ENCODE peak calls at places on chromosomes 1 and 21, in nine cellular contexts. Z is heart left ventricle, E is uterus, J is ovary, C is psoas muscle, D is fibroblast of mammary gland, Q is HepG2, K is omental fat pad, X is HL-60. M is an unnamed sample.

GRCh38 chr1:21436488-21437340 is 3.2 kb upstream of the NBPF3 start:
- DNase-seq in J (no peak), E (no peak), D (peak), X (no peak), Q (no peak), K (no peak), C (no peak), Z (no peak), M (no peak)

GRCh38 chr1:39102537-39103320 is 76.6 kb downstream of the NDUFS5 start:
- DNase-seq in K (no peak), Z (no peak), E (no peak), C (no peak), Q (peak), X (no peak), D (peak), J (no peak), M (no peak)

GRCh38 chr1:223815865-223816264 is 29.9 kb downstream of the TP53BP2 start:
- DNase-seq in D (peak), K (no peak), J (no peak), C (no peak), Z (no peak), X (no peak), E (no peak), Q (no peak), M (no peak)

GRCh38 chr1:110463695-110464094 is 12.7 kb downstream of the PROK1 start:
- DNase-seq in J (no peak), Q (no peak), K (no peak), D (peak), Z (no peak), C (no peak), E (no peak), X (no peak), M (no peak)

GRCh38 chr1:173392895-173393654 is 84.1 kb upstream of the PRDX6 start:
- DNase-seq in E (no peak), K (no peak), D (peak), C (no peak), X (no peak), J (no peak), Z (no peak), Q (no peak), M (no peak)

GRCh38 chr1:232911027-232911599 is 39.3 kb upstream of the NTPCR start:
- DNase-seq in C (no peak), K (no peak), E (no peak), X (no peak), D (no peak), J (no peak), Q (no peak), Z (no peak), M (no peak)

GRCh38 chr1:31095298-31095981 is 29.9 kb upstream of the PUM1 start:
- DNase-seq in C (no peak), E (no peak), X (no peak), Z (no peak), K (no peak), Q (no peak), D (peak), J (no peak), M (no peak)

GRCh38 chr1:28595412-28596191 is 3.5 kb downstream of the RAB42 start:
- DNase-seq in X (no peak), Q (no peak), C (no peak), Z (no peak), K (no peak), D (no peak), E (no peak), J (no peak), M (no peak)

GRCh38 chr21:37862536-37862935 is 53.7 kb downstream of the KCNJ6 start:
- DNase-seq in K (no peak), J (no peak), E (no peak), C (no peak), Z (no peak), X (peak), D (no peak), Q (no peak), M (no peak)

GRCh38 chr1:64493864-64494263 is 23.9 kb downstream of the CACHD1 start:
- DNase-seq in Q (no peak), K (no peak), Z (no peak), J (no peak), C (no peak), X (no peak), D (no peak), E (no peak), M (no peak)

GRCh38 chr1:110674337-110675059 is at the start of gene KCNA3:
- DNase-seq in Z (peak), X (no peak), Q (no peak), J (peak), D (no peak), K (no peak), C (peak), E (peak), M (peak)

GRCh38 chr1:168443356-168443755 is 100.4 kb downstream of the XCL2 start:
- DNase-seq in Q (no peak), Z (no peak), K (no peak), E (no peak), X (no peak), D (no peak), J (no peak), C (no peak), M (no peak)

GRCh38 chr1:24641646-24642151 is 1.4 kb upstream of the SRRM1 start:
- DNase-seq in Q (no peak), D (peak), C (peak), J (peak), E (peak), X (peak), K (no peak), Z (peak), M (no peak)

GRCh38 chr1:201819346-201819745 is 9.6 kb upstream of the IPO9 start:
- DNase-seq in D (peak), K (no peak), J (no peak), Z (no peak), Q (no peak), X (no peak), C (no peak), E (no peak), M (no peak)

GRCh38 chr1:32724678-32725594 is 22.4 kb upstream of the SYNC start:
- DNase-seq in E (peak), D (peak), K (no peak), Z (peak), X (peak), Q (no peak), J (peak), C (peak), M (no peak)

GRCh38 chr1:39204441-39205081 is at the start of gene MACF1:
- DNase-seq in Z (peak), J (peak), E (peak), K (no peak), C (peak), D (peak), X (peak), Q (no peak), M (no peak)

GRCh38 chr1:227753999-227754764 is 18.9 kb downstream of the SNAP47 start:
- DNase-seq in Z (peak), Q (no peak), J (no peak), D (peak), E (no peak), K (no peak), X (no peak), C (peak), M (no peak)

GRCh38 chr1:1511533-1512285 is at the start of gene ATAD3A:
- DNase-seq in Z (peak), Q (peak), J (peak), D (peak), C (peak), E (peak), K (peak), X (peak), M (peak)

GRCh38 chr1:1507305-1507704 is 4.7 kb upstream of the ATAD3A start:
- DNase-seq in C (no peak), K (no peak), Q (no peak), D (no peak), J (no peak), Z (no peak), X (no peak), E (no peak), M (no peak)

DNA sequence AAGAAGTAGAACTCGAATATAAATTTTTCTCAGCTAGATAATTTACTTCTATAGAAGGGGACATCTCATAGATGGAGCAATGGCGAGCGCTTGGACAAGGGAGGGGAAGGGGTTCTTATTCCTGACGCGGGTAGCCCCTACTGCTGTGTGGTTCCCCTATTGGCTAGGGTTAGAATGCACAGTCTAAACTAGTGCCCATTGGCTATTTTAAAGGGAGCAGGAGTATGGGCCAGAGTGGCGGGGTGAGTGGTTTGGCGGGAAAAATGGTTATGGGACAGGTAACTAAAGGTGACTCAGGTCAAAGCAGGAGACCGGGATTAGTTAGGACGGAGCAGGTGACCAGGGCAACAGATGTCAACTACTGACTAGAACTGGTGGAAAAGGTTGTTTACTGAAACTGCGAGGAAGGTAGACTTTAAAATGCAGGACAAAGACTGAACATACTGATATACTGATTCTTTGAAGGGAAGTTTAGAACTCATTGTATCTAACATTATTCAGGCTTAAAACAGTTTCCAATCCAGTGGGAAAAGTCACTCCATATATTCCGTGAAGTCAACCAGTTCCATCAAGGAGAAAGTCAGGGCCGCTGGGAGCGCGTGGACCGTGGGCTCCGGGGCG is 940 bp upstream of the ATAD3A start:
- DNase-seq in K (no peak), C (no peak), X (no peak), Z (no peak), Q (peak), J (no peak), D (peak), E (no peak), M (no peak)
- TF ChIP-seq CTCF in K (no peak), C (no peak), X (no peak), Z (no peak), Q (no peak), J (no peak), D (no peak), E (no peak), M (no peak)

GRCh38 chr21:44377201-44377921 is 23.9 kb downstream of the TRPM2 start:
- DNase-seq in Q (no peak), X (no peak), C (no peak), K (no peak), Z (no peak), E (no peak), D (no peak), J (no peak), M (no peak)
- TF ChIP-seq CTCF in Q (peak), X (no peak), C (no peak), K (no peak), Z (no peak), E (no peak), D (no peak), J (no peak), M (no peak)

DNA sequence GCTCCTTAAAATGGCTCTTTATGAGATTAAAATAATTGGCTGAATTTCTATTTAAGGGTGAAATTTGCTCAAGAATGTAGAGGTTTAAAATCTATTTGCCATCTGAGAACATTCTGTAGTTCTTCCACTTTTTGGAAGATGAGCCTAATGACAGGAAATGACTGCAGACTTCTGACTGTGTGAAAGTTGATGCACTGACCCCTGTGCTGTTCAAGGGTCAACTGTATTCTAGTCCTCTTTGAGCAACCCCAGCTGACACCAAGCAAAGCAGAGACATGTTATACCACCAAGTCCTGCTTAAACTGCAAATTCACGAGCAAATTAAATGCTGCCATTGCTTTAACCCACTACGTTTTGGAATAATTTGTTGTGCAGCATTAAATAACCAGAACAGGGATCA is 26.6 kb downstream of the DDAH1 start:
- DNase-seq in Z (no peak), D (peak), E (no peak), J (no peak), Q (peak), X (no peak), C (no peak), K (no peak), M (no peak)
- TF ChIP-seq CTCF in Z (no peak), D (no peak), E (no peak), J (no peak), Q (no peak), X (no peak), C (no peak), K (no peak), M (no peak)

GRCh38 chr21:39849014-39849655 is 18.1 kb upstream of the PCP4 start:
- DNase-seq in X (no peak), C (no peak), D (no peak), Q (no peak), E (no peak), J (no peak), Z (no peak), K (no peak), M (no peak)
- TF ChIP-seq CTCF in X (no peak), C (no peak), D (no peak), Q (no peak), E (no peak), J (no peak), Z (no peak), K (no peak), M (no peak)

DNA sequence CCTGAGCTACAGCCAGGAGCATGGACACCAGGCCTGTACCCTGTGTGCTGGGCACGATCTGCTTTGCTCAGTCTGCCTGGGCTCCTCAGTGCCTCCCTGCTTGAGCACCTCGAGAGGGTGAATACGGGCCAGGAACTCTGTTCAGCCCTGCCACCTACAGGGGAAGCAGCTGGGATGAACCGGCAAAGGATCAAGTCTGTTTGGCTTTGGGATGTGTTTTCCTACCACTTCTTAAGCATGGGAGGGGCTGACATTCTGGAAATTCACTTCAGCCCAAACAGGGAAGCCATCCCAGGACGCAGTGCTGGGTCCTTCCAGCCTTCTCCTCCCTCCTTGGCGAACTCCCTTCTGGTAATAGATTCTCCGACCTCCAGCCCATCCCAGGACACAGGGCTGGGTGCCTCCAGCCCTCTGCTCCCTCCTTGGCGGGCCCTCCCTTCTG is 55.8 kb upstream of the SELENON start:
- DNase-seq in J (peak), D (peak), Z (peak), K (no peak), C (peak), E (peak), X (no peak), Q (no peak), M (no peak)
- TF ChIP-seq CTCF in J (peak), D (peak), Z (peak), K (no peak), C (peak), E (peak), X (no peak), Q (peak), M (no peak)